ENCODE peak calls at places on chromosomes 2 and 18, in seven cellular contexts. Z, M, J, V, O, L and E are unnamed samples. For H3K27me3, the result is how much of the 10 kb centered on the place peaks cover.

GRCh38 chr18:54689319-54689718 is 98.3 kb downstream of the DYNAP start:
- DNase-seq in Z (no peak), M (no peak), J (no peak), V (no peak), O (no peak), L (no peak), E (no peak)

GRCh38 chr18:22674300-22674699 is 256.6 kb upstream of the CTAGE1 start:
- DNase-seq in Z (no peak), M (no peak), J (peak), V (no peak), O (no peak), L (no peak), E (no peak)

GRCh38 chr2:221153226-221153625 is 418.9 kb downstream of the EPHA4 start:
- DNase-seq in Z (no peak), M (no peak), J (no peak), V (no peak), O (no peak), L (no peak), E (no peak)

GRCh38 chr2:230666885-230667712 is 45.5 kb upstream of the CAB39 start:
- DNase-seq in Z (peak), M (no peak), J (peak), V (no peak), O (no peak), L (no peak), E (no peak)

GRCh38 chr2:216082805-216083204 is 1.1 kb downstream of the TMEM169 start:
- DNase-seq in Z (no peak), M (no peak), J (no peak), V (no peak), O (no peak), L (no peak), E (no peak)

GRCh38 chr18:42131940-42132244 is 176.9 kb downstream of the PIK3C3 start:
- DNase-seq in Z (no peak), M (no peak), J (no peak), V (no peak), O (no peak), L (no peak), E (no peak)

GRCh38 chr18:50045126-50045525 is 149.8 kb downstream of the MYO5B start:
- DNase-seq in Z (no peak), M (no peak), J (peak), V (no peak), O (no peak), L (no peak), E (no peak)

GRCh38 chr18:78719821-78720220 is 259.8 kb upstream of the SALL3 start:
- DNase-seq in Z (no peak), M (no peak), J (no peak), V (no peak), O (no peak), L (no peak), E (no peak)

GRCh38 chr18:44536041-44536440 is 144.6 kb upstream of the SETBP1 start:
- DNase-seq in Z (no peak), M (no peak), J (no peak), V (no peak), O (no peak), L (no peak), E (no peak)

GRCh38 chr18:68735498-68736343 is 20.8 kb upstream of the TMX3 start:
- DNase-seq in Z (no peak), M (no peak), J (peak), V (no peak), O (no peak), L (no peak), E (no peak)

GRCh38 chr2:67186871-67187270 is 210.3 kb upstream of the ETAA1 start:
- DNase-seq in Z (no peak), M (no peak), J (no peak), V (no peak), O (no peak), L (no peak), E (no peak)

GRCh38 chr2:74503506-74504475 is 3.7 kb downstream of the PCGF1 start:
- DNase-seq in Z (no peak), M (no peak), J (no peak), V (no peak), O (no peak), L (no peak), E (no peak)

GRCh38 chr2:72145658-72146329 is 1.9 kb downstream of the CYP26B1 start:
- DNase-seq in Z (no peak), M (peak), J (no peak), V (peak), O (no peak), L (peak), E (no peak)
- H3K27me3 ChIP-seq in Z (half or more), M (half or more), J (half or more), V (under half), O (under half), L (half or more), E (under half)

GRCh38 chr2:233033672-233034071 is 1.2 kb downstream of the NEU2 start:
- DNase-seq in Z (no peak), M (no peak), J (no peak), V (no peak), O (no peak), L (no peak), E (no peak)
- H3K27ac ChIP-seq in Z (no peak), M (no peak), J (no peak), V (no peak), O (no peak), L (no peak), E (no peak)

GRCh38 chr2:219306047-219306446 is 3.2 kb downstream of the PTPRN start:
- DNase-seq in Z (no peak), M (no peak), J (no peak), V (no peak), O (no peak), L (no peak), E (no peak)
- H3K27me3 ChIP-seq in Z (under half), M (half or more), J (half or more), V (under half), O (under half), L (half or more), E (under half)

GRCh38 chr2:237160271-237160934 is 74.7 kb downstream of the COPS8 start:
- DNase-seq in Z (no peak), M (peak), J (no peak), V (no peak), O (no peak), L (no peak), E (no peak)
- H3K27ac ChIP-seq in Z (no peak), M (peak), J (no peak), V (no peak), O (peak), L (peak), E (no peak)

DNA sequence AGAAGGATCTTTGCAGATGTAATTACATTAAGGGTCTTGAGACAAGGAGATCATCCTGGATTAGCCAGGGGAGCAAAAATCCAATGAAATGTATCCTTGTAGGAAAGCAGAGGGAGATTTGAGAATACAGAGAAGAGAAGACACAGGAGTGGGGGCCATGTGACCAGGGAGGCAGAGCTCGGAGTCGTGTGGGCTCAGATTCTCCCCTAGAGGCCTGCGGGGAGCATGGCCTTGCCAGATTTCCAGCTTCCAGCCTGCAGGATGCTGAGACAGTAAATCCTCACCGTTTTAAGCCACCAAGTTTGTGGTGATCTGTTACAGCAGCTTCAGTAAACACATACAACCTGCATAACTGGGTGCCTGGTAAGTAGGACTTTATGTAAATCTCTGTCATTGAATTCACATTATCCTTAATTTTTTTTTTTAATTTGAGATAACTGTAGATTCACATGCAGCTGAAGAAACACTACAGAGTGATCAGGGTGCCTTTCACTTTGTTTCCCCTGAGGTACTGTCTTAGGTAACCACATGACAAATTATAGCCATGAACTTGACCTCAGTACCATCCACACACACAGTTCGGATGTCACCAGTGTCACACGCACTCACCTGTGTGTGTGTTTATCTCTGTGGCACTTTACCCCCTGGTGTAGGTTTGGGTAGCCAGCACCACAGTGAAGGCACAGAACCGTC is 138.4 kb upstream of the HDAC4 start:
- DNase-seq in Z (no peak), M (no peak), J (no peak), V (no peak), O (no peak), L (no peak), E (no peak)
- H3K27me3 ChIP-seq in Z (under half), M (under half), J (under half), V (under half), O (under half), L (under half), E (under half)